ENCODE peak calls at places on chromosome 7, in nine cellular contexts. P is cardiac fibroblast; A is neural crest cell; L is cardiac muscle cell; X is colonic mucosa; C is CD4-positive, alpha-beta T cell; W is uterus; I is B cell; U is coronary artery. H is an unnamed sample.

GRCh38 chr7:88566174-88566729 is 193.2 kb upstream of the ZNF804B start:
- DNase-seq in P (no peak), A (no peak), L (no peak), X (no peak), C (no peak), W (no peak), I (no peak), U (no peak), H (no peak)

GRCh38 chr7:24715661-24716479 is 41.4 kb downstream of the GSDME start:
- DNase-seq in P (peak), A (no peak), L (peak), X (no peak), C (no peak), W (no peak), I (peak), U (no peak), H (no peak)

GRCh38 chr7:27992755-27993478 is 187.7 kb downstream of the JAZF1 start:
- DNase-seq in P (no peak), A (no peak), L (no peak), X (no peak), C (no peak), W (no peak), I (no peak), U (no peak), H (no peak)

GRCh38 chr7:867001-867405 is 9.4 kb upstream of the GET4 start:
- DNase-seq in P (no peak), A (no peak), L (no peak), X (peak), C (no peak), W (peak), I (no peak), U (peak), H (no peak)

GRCh38 chr7:104074529-104074928 is 85.1 kb upstream of the RELN start:
- DNase-seq in P (no peak), A (no peak), L (no peak), X (no peak), C (no peak), W (no peak), I (no peak), U (no peak), H (no peak)

GRCh38 chr7:12490105-12490688 is 80.3 kb upstream of the SCIN start:
- DNase-seq in P (peak), A (no peak), L (peak), X (no peak), C (no peak), W (no peak), I (no peak), U (no peak), H (no peak)

GRCh38 chr7:106891545-106892410 is 26.7 kb downstream of the PIK3CG start:
- DNase-seq in P (no peak), A (no peak), L (peak), X (no peak), C (no peak), W (no peak), I (no peak), U (no peak), H (no peak)

GRCh38 chr7:112202819-112203218 is 3.4 kb downstream of the DOCK4 start:
- DNase-seq in P (peak), A (no peak), L (peak), X (peak), C (no peak), W (peak), I (no peak), U (no peak), H (no peak)

GRCh38 chr7:149414745-149415390 is 46.0 kb downstream of the ZNF777 start:
- DNase-seq in P (peak), A (peak), L (peak), X (peak), C (peak), W (peak), I (peak), U (no peak), H (peak)

GRCh38 chr7:1951600-1951999 is 281.1 kb downstream of the MAD1L1 start:
- DNase-seq in P (no peak), A (no peak), L (no peak), X (no peak), C (no peak), W (no peak), I (no peak), U (no peak), H (no peak)

GRCh38 chr7:1059200-1060091 is 15.1 kb downstream of the GPR146 start:
- DNase-seq in P (peak), A (no peak), L (peak), X (no peak), C (no peak), W (no peak), I (no peak), U (no peak), H (no peak)

GRCh38 chr7:39240864-39241263 is 263.2 kb downstream of the POU6F2 start:
- DNase-seq in P (no peak), A (no peak), L (no peak), X (no peak), C (no peak), W (no peak), I (no peak), U (no peak), H (no peak)

GRCh38 chr7:72249106-72249505 is 163.0 kb downstream of the CALN1 start:
- DNase-seq in P (no peak), A (no peak), L (no peak), X (no peak), C (no peak), W (no peak), I (no peak), U (no peak), H (no peak)

DNA sequence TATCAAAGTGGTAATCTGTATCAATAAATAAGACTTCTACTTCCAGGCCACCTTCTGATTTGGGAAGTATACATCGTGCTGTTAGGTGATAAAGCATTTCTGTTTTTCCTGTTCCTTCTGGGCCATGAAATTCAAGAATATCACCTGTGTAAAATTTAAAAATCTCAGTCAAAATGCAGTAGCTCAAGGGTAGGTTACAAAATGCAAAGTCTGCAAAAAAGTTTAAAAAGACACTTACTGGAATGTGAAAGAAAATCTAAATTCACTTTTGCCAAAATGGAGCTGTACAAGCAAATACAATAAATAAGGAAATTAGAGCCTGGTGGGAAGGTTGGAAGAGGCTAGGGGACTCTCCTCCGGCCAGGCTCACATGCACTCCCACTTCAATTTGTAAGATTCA is 26.7 kb downstream of the XRCC2 start:
- DNase-seq in P (no peak), A (no peak), L (no peak), X (no peak), C (no peak), W (no peak), I (no peak), U (no peak), H (no peak)
- TF ChIP-seq CTCF in P (no peak), A (no peak), L (no peak), X (no peak), C (no peak), W (no peak), I (no peak), U (no peak), H (no peak)

GRCh38 chr7:97117372-97118188 is at the start of gene SDHAF3:
- DNase-seq in P (peak), A (peak), L (peak), X (peak), C (peak), W (peak), I (peak), U (peak), H (peak)
- TF ChIP-seq CTCF in P (no peak), A (peak), L (no peak), X (no peak), C (no peak), W (peak), I (peak), U (no peak), H (peak)

DNA sequence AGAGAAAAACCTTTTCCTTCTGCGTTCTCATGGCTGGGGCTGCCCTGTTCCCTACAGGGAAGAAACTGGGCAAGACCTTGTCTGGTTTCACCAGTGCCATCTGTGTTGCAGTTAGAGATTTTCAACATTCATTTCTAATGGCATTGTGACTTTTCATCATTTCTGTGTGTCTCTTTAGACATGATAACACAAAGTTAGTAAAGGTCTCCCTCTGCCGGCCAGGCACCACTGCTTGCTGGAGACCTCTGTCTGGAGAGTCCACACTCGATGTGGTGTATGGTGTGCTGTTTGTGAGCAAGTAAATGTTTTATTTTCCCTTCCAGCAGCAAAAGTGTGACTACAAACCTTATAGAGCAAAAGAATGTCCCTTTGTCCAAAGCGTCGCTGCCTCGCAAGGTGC is 213.5 kb downstream of the PAXIP1 start:
- DNase-seq in P (no peak), A (peak), L (no peak), X (no peak), C (no peak), W (no peak), I (no peak), U (no peak), H (no peak)
- TF ChIP-seq CTCF in P (no peak), A (peak), L (no peak), X (no peak), C (no peak), W (no peak), I (no peak), U (no peak), H (peak)

DNA sequence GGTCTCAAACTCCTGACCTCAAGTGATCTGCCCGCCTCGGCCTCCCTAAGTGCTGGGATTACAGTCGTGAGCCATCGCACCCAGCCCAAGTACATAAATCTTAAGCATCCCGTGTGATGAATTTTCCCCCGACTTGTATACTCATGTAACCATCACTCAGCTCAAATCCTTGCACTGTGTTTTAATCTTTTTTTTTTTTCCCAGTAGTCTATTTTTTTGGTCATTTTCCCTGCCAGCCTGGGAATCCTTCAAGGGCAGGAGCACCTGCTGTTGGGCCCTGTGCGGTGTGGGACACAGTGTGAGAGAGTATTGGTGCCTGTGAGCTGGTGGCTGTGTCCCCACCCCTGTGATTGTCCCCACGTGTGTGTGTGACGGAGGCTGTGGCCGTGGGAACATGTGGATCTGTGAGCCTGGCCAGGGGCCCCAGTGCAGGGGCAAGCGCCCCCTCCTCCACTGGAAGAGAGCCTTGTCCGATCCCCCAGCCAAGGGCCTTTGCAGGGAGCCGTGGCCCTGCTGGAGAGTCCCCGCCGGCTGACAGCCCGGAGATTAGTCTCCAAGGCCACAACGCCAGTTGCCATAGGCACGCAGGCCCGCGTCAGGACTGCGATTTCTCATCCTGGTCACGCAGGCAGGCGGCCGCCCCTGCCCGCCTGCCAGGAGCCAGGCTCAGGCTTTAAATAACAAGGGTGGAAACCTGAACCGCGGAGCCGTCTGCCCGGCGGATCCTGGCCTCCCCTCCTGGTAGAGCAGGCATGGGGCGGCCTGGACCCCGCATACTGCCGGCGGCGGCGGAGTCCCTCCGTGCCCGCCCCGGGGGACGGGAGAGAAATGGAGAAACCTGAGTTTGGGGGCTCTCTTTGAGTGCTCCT is 26.5 kb downstream of the GTF2IRD1 start:
- DNase-seq in P (peak), A (peak), L (peak), X (peak), C (no peak), W (peak), I (no peak), U (peak), H (peak)
- TF ChIP-seq CTCF in P (no peak), A (no peak), L (no peak), X (no peak), C (no peak), W (no peak), I (no peak), U (no peak), H (no peak)